ENCODE peak calls at places on chromosomes 16 and 17, in seven cellular contexts. Z is cardiac muscle cell, G is mucosa of descending colon, R is adrenal gland, F is colonic mucosa, E is pancreas, M is tibial nerve. X is an unnamed sample. For H3K4me1 and H3K36me3, the result is how much of the 10 kb centered on the place peaks cover.

GRCh38 chr17:64146418-64147109 is 16.6 kb upstream of the ERN1 start:
- DNase-seq in M (peak), R (peak), G (peak), F (peak), Z (peak), E (peak), X (peak)

GRCh38 chr17:74921045-74921681 is 1.9 kb downstream of the USH1G start:
- DNase-seq in M (no peak), E (no peak), R (no peak), G (no peak), F (no peak), Z (no peak), X (no peak)

GRCh38 chr16:27355610-27356009 is 41.8 kb downstream of the IL4R start:
- DNase-seq in Z (no peak), R (peak), E (peak), F (peak), G (peak), M (no peak), X (peak)

GRCh38 chr16:13997526-13997925 is 73.6 kb upstream of the MRTFB start:
- DNase-seq in G (no peak), E (no peak), M (no peak), R (no peak), Z (no peak), F (no peak), X (peak)

GRCh38 chr16:84970447-84971127 is 40.7 kb downstream of the ZDHHC7 start:
- DNase-seq in Z (peak), E (peak), M (peak), G (peak), R (peak), F (peak), X (peak)

GRCh38 chr17:82297804-82298537 is 19.4 kb downstream of the CD7 start:
- DNase-seq in G (peak), M (peak), F (peak), R (peak), E (peak), Z (no peak), X (peak)

GRCh38 chr17:35069311-35069710 is 5.8 kb upstream of the RFFL start:
- DNase-seq in E (no peak), R (no peak), F (no peak), Z (no peak), G (no peak), M (no peak), X (no peak)

GRCh38 chr16:83954577-83955016 is 1.6 kb downstream of the OSGIN1 start:
- DNase-seq in M (peak), E (peak), F (peak), R (peak), Z (no peak), G (no peak), X (peak)

GRCh38 chr16:86834451-86835035 is 256.2 kb downstream of the FOXL1 start:
- DNase-seq in Z (peak), F (no peak), E (no peak), R (no peak), M (no peak), G (no peak), X (no peak)

GRCh38 chr17:82400830-82401229 is 17.3 kb upstream of the HEXD start:
- DNase-seq in E (no peak), F (peak), G (peak), R (peak), M (no peak), Z (no peak), X (no peak)

GRCh38 chr17:38920374-38921291 is 4.8 kb upstream of the LASP1NB start:
- DNase-seq in M (no peak), G (no peak), Z (peak), R (no peak), F (no peak), E (peak), X (peak)

GRCh38 chr17:10754109-10754508 is 24.3 kb upstream of the TMEM220 start:
- DNase-seq in G (no peak), E (peak), F (peak), Z (peak), M (no peak), R (peak), X (no peak)

GRCh38 chr16:71185366-71185765 is 45.2 kb downstream of the HYDIN start:
- DNase-seq in F (no peak), Z (no peak), G (no peak), R (no peak), M (no peak), E (no peak), X (no peak)

GRCh38 chr17:3895354-3895753 is 2.5 kb upstream of the CAMKK1 start:
- DNase-seq in E (no peak), G (no peak), M (no peak), R (no peak), Z (no peak), F (peak), X (no peak)

GRCh38 chr17:3894188-3894587 is 1.3 kb upstream of the CAMKK1 start:
- DNase-seq in M (no peak), R (no peak), G (no peak), Z (no peak), E (no peak), F (peak), X (no peak)

GRCh38 chr17:3896108-3897099 is 3.6 kb upstream of the CAMKK1 start:
- DNase-seq in R (peak), E (peak), Z (no peak), M (no peak), G (no peak), F (peak), X (no peak)

GRCh38 chr17:3894927-3895343 is 2.1 kb upstream of the CAMKK1 start:
- DNase-seq in G (no peak), R (peak), M (no peak), F (peak), Z (no peak), E (peak), X (no peak)

GRCh38 chr17:3897731-3898130 is 4.9 kb upstream of the CAMKK1 start:
- DNase-seq in M (no peak), F (no peak), G (no peak), E (no peak), Z (no peak), R (no peak), X (no peak)
- H3K4me1 ChIP-seq in M (under half), F (under half), G (under half), E (under half), Z (under half), R (under half), X (under half)

GRCh38 chr17:48388955-48389764 is 40.9 kb downstream of the SKAP1 start:
- DNase-seq in R (no peak), F (no peak), G (no peak), Z (no peak), M (no peak), E (no peak), X (no peak)

GRCh38 chr17:48385303-48385702 is 44.7 kb downstream of the SKAP1 start:
- DNase-seq in Z (no peak), E (no peak), R (no peak), F (no peak), G (no peak), M (no peak), X (no peak)

GRCh38 chr17:48382989-48383388 is 47.0 kb downstream of the SKAP1 start:
- DNase-seq in G (no peak), R (no peak), F (no peak), E (no peak), M (no peak), Z (no peak), X (no peak)

GRCh38 chr17:48378696-48379095 is 51.3 kb downstream of the SKAP1 start:
- DNase-seq in G (no peak), R (no peak), M (no peak), E (no peak), Z (no peak), F (no peak), X (no peak)

DNA sequence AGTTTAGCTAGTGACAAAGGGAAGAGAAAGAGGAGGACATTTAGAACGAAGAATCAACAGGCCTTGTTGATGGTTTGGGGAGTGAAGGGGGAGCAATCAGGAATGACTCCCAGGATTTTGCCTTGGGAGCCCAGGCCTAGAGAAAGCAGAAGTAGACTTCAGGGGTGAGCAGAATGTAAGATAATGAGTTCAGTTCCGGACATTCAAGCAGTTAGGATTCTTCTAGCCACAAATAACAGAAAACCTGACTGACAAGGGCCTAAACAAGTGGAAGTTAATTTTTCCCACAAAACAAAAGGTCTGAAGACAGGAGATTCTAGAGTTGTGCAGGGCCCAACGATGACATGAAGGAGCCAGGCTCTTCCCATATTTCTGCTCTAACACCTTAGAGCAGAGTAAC is 45.9 kb downstream of the SKAP1 start:
- DNase-seq in M (no peak), E (no peak), Z (no peak), G (no peak), F (no peak), R (no peak), X (no peak)
- TF ChIP-seq CTCF in M (no peak), E (no peak), Z (no peak), G (no peak), F (no peak), R (no peak), X (no peak)

GRCh38 chr17:28177351-28177750 is 134.9 kb downstream of the NLK start:
- DNase-seq in Z (no peak), F (no peak), E (no peak), R (no peak), M (no peak), G (no peak), X (no peak)

GRCh38 chr17:28174352-28175046 is 132.0 kb downstream of the NLK start:
- DNase-seq in G (no peak), R (no peak), F (no peak), E (no peak), Z (peak), M (no peak), X (no peak)

GRCh38 chr17:28170771-28171170 is 128.3 kb downstream of the NLK start:
- DNase-seq in R (no peak), G (no peak), E (no peak), M (no peak), Z (no peak), F (no peak), X (no peak)

GRCh38 chr17:28173071-28173561 is 130.6 kb downstream of the NLK start:
- DNase-seq in Z (peak), M (no peak), E (no peak), F (no peak), R (no peak), G (no peak), X (no peak)

DNA sequence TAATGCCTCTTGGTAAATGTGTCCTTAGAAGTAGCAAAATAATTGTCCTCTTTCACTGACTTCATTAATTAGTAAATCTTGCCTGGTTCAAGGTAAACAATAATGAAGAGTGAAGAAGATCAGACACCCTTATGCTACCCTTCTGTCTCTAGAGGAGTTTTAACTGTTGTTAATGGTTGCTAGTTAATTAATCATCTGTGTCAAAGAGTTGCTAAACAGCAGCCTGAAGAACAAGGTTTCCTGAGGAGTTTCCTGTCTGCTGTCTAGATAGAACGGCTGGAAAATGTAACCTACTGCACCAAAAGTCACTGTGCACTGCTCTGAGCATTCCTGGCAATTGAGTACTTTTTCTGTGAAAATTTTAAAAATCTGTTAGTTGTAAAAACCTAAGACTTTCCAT is 131.3 kb downstream of the NLK start:
- DNase-seq in G (no peak), M (no peak), R (no peak), E (no peak), F (no peak), Z (peak), X (no peak)
- H3K36me3 ChIP-seq in G (under half), M (under half), R (under half), E (under half), F (under half), Z (under half), X (under half)

GRCh38 chr17:41634639-41635038 is 10.3 kb upstream of the KRT17 start:
- DNase-seq in E (no peak), R (no peak), F (no peak), M (no peak), G (no peak), Z (no peak), X (no peak)
- H3K4me1 ChIP-seq in E (under half), R (under half), F (under half), M (under half), G (under half), Z (under half), X (under half)

GRCh38 chr16:22948603-22949368 is 134.8 kb downstream of the HS3ST2 start:
- DNase-seq in Z (peak), M (peak), R (peak), F (peak), E (peak), G (no peak), X (peak)
- TF ChIP-seq CTCF in Z (peak), M (peak), R (peak), F (peak), E (peak), G (peak), X (peak)